ENCODE peak calls at places on chromosome 11, in seven cellular contexts. Z is trophoblast cell; J is activated T-helper 1 cell treated with anti-CD3 and anti-CD28 coated beads, Interleukin-12 subunit alpha, Interleukin-12 subunit beta, Interleukin-2, Interleukin-4 antibody, amounts not matched to agents 30 ng/mL and 10 ng/mL and 1 ng/mL, durations not matched to agents 14 hours and 24 hours and 36 hours; F is NCI-H146; C is left cardiac atrium; K is iris pigment epithelial cell; S is erythroblast. W is an unnamed sample.

GRCh38 chr11:60966867-60967266 is 4.6 kb upstream of the CD6 start:
- DNase-seq in J (no peak), Z (no peak), S (no peak), K (no peak), F (no peak), C (no peak), W (no peak)

GRCh38 chr11:123072279-123072678 is 10.3 kb upstream of the HSPA8 start:
- DNase-seq in Z (peak), F (peak), C (no peak), J (no peak), K (no peak), S (no peak), W (no peak)

GRCh38 chr11:13118691-13119090 is 109.6 kb downstream of the RASSF10 start:
- DNase-seq in K (no peak), Z (no peak), C (no peak), J (no peak), F (no peak), S (no peak), W (no peak)

GRCh38 chr11:77127969-77128691 is at the start of gene MYO7A:
- DNase-seq in C (peak), K (peak), F (peak), Z (peak), S (no peak), J (no peak), W (no peak)

GRCh38 chr11:112655386-112655785 is 305.8 kb upstream of the NCAM1 start:
- DNase-seq in C (peak), F (no peak), J (no peak), Z (no peak), K (peak), S (no peak), W (peak)

GRCh38 chr11:2833051-2833937 is 52.3 kb downstream of the CDKN1C start:
- DNase-seq in C (no peak), Z (no peak), J (no peak), S (no peak), K (no peak), F (no peak), W (no peak)

GRCh38 chr11:131955901-131956300 is 585.5 kb downstream of the NTM start:
- DNase-seq in J (no peak), F (no peak), S (no peak), K (no peak), C (no peak), Z (no peak), W (no peak)

GRCh38 chr11:112085822-112086421 is 634 bp downstream of the TIMM8B start:
- DNase-seq in K (peak), Z (no peak), S (peak), C (no peak), F (peak), J (peak), W (peak)

GRCh38 chr11:116703421-116703820 is 69.4 kb downstream of the BUD13 start:
- DNase-seq in S (no peak), F (peak), Z (no peak), J (no peak), C (no peak), K (no peak), W (no peak)

GRCh38 chr11:117478126-117478856 is 150.6 kb downstream of the CEP164 start:
- DNase-seq in C (no peak), F (no peak), Z (no peak), K (no peak), J (no peak), S (no peak), W (no peak)

GRCh38 chr11:72609045-72609444 is 65.2 kb downstream of the PDE2A start:
- DNase-seq in S (peak), Z (peak), J (no peak), K (peak), F (no peak), C (no peak), W (peak)

GRCh38 chr11:21723681-21724080 is 469.2 kb upstream of the ANO5 start:
- DNase-seq in S (no peak), J (no peak), K (no peak), Z (no peak), C (no peak), F (peak), W (no peak)

GRCh38 chr11:1194977-1195689 is 27.7 kb upstream of the MUC5B start:
- DNase-seq in J (no peak), Z (no peak), F (no peak), K (no peak), C (no peak), S (no peak), W (no peak)

GRCh38 chr11:16997624-16998023 is 16.6 kb downstream of the PLEKHA7 start:
- DNase-seq in J (no peak), F (no peak), K (no peak), Z (no peak), C (peak), S (no peak), W (no peak)

GRCh38 chr11:27296406-27296994 is 66.5 kb downstream of the CCDC34 start:
- DNase-seq in K (peak), C (no peak), J (no peak), F (peak), Z (peak), S (peak), W (peak)

GRCh38 chr11:6259638-6260019 is at the start of gene CCKBR:
- DNase-seq in C (no peak), K (no peak), J (no peak), F (peak), S (no peak), Z (no peak), W (no peak)

GRCh38 chr11:12362857-12363256 is 14.5 kb upstream of the PARVA start:
- DNase-seq in J (no peak), C (no peak), S (no peak), K (no peak), Z (no peak), F (no peak), W (no peak)

GRCh38 chr11:42890773-42891172 is 421.0 kb upstream of the API5 start:
- DNase-seq in J (no peak), K (no peak), F (no peak), C (no peak), S (no peak), Z (no peak), W (no peak)

GRCh38 chr11:64136767-64137166 is 29.1 kb downstream of the MACROD1 start:
- DNase-seq in F (no peak), J (no peak), S (no peak), C (no peak), Z (no peak), K (no peak), W (no peak)

GRCh38 chr11:37712246-37712645 is 1114.2 kb upstream of the RAG2 start:
- DNase-seq in Z (no peak), S (no peak), J (no peak), F (peak), C (no peak), K (no peak), W (no peak)

GRCh38 chr11:113683481-113684046 is 22.5 kb downstream of the TMPRSS5 start:
- DNase-seq in J (no peak), F (no peak), C (no peak), K (no peak), S (no peak), Z (no peak), W (no peak)

GRCh38 chr11:33907419-33907818 is 15.5 kb upstream of the LMO2 start:
- DNase-seq in J (no peak), Z (no peak), C (no peak), F (no peak), S (no peak), K (no peak), W (no peak)

GRCh38 chr11:120819437-120819836 is 204.5 kb upstream of the TBCEL start:
- DNase-seq in S (no peak), Z (no peak), F (no peak), C (no peak), J (no peak), K (no peak), W (no peak)

GRCh38 chr11:116500002-116500832 is 272.6 kb downstream of the BUD13 start:
- DNase-seq in J (no peak), Z (no peak), K (no peak), S (no peak), F (no peak), C (no peak), W (no peak)

GRCh38 chr11:134461621-134462020 is 49.6 kb upstream of the B3GAT1 start:
- DNase-seq in F (no peak), Z (no peak), K (no peak), J (no peak), C (no peak), S (no peak), W (no peak)

GRCh38 chr11:70745451-70745850 is 347.1 kb downstream of the CTTN start:
- DNase-seq in S (no peak), Z (no peak), J (no peak), F (no peak), C (no peak), K (no peak), W (no peak)

GRCh38 chr11:102157219-102157618 is 47.0 kb downstream of the YAP1 start:
- DNase-seq in F (no peak), K (peak), Z (no peak), S (no peak), C (peak), J (no peak), W (peak)

GRCh38 chr11:15670520-15671070 is 555.9 kb downstream of the INSC start:
- DNase-seq in K (no peak), J (no peak), S (no peak), C (peak), F (no peak), Z (no peak), W (no peak)

GRCh38 chr11:47337229-47337924 is 15.1 kb downstream of the MYBPC3 start:
- DNase-seq in S (peak), Z (peak), F (no peak), J (no peak), K (no peak), C (peak), W (no peak)

GRCh38 chr11:37504925-37505324 is 906.9 kb upstream of the RAG2 start:
- DNase-seq in J (no peak), F (no peak), C (no peak), Z (peak), K (peak), S (no peak), W (peak)